ENCODE peak calls at places on chromosome 17, in seven cellular contexts. V is sigmoid colon; N is vagina; X is HL-60; Y is effector memory CD4-positive, alpha-beta T cell; I is mesendoderm; G is cardiac muscle cell. K is an unnamed sample.

GRCh38 chr17:56933868-56934267 is 20.0 kb upstream of the TRIM25 start:
- DNase-seq in V (no peak), G (no peak), N (no peak), I (no peak), Y (no peak), X (no peak), K (no peak)

GRCh38 chr17:601462-602303 is 113.0 kb downstream of the VPS53 start:
- DNase-seq in G (peak), X (peak), V (peak), I (no peak), N (no peak), Y (no peak), K (no peak)

GRCh38 chr17:20091161-20092029 is 82.2 kb downstream of the SPECC1 start:
- DNase-seq in N (peak), Y (no peak), I (no peak), V (no peak), X (no peak), G (no peak), K (no peak)

GRCh38 chr17:51230306-51230705 is 29.5 kb downstream of the MBTD1 start:
- DNase-seq in G (no peak), N (no peak), I (no peak), V (no peak), Y (no peak), X (no peak), K (no peak)

GRCh38 chr17:47674503-47674902 is 19.5 kb upstream of the TBKBP1 start:
- DNase-seq in G (no peak), V (no peak), N (no peak), I (no peak), X (no peak), Y (no peak), K (no peak)

GRCh38 chr17:36182176-36183000 is 6.0 kb upstream of the TBC1D3B start:
- DNase-seq in N (no peak), X (no peak), V (no peak), I (no peak), Y (no peak), G (peak), K (peak)

GRCh38 chr17:42071810-42072209 is 21.4 kb upstream of the C17orf113 start:
- DNase-seq in I (no peak), X (no peak), N (no peak), Y (no peak), V (no peak), G (no peak), K (no peak)

GRCh38 chr17:72158895-72159885 is 38.4 kb downstream of the SOX9 start:
- DNase-seq in G (no peak), Y (no peak), X (no peak), V (no peak), I (no peak), N (no peak), K (no peak)

GRCh38 chr17:41717408-41718286 is 5.5 kb downstream of the GAST start:
- DNase-seq in I (no peak), G (no peak), V (no peak), Y (no peak), X (peak), N (no peak), K (no peak)

GRCh38 chr17:46995841-46996571 is 17.0 kb upstream of the RPRML start:
- DNase-seq in I (no peak), N (no peak), G (no peak), X (no peak), Y (no peak), V (no peak), K (no peak)

GRCh38 chr17:30340957-30341356 is 7.1 kb upstream of the TMIGD1 start:
- DNase-seq in I (peak), V (no peak), X (no peak), N (no peak), G (no peak), Y (no peak), K (no peak)

GRCh38 chr17:41547378-41547841 is 19.3 kb upstream of the KRT19 start:
- DNase-seq in N (no peak), X (no peak), G (peak), I (no peak), V (no peak), Y (no peak), K (no peak)

GRCh38 chr17:73319766-73320165 is 8.0 kb upstream of the CDC42EP4 start:
- DNase-seq in V (no peak), N (no peak), I (no peak), X (no peak), G (no peak), Y (no peak), K (no peak)

GRCh38 chr17:42843358-42843934 is 934 bp upstream of the AOC2 start:
- DNase-seq in Y (no peak), I (peak), X (peak), G (peak), V (no peak), N (no peak), K (no peak)

GRCh38 chr17:21029032-21029431 is 13.8 kb downstream of the USP22 start:
- DNase-seq in Y (no peak), N (no peak), V (no peak), G (no peak), X (no peak), I (no peak), K (no peak)

GRCh38 chr17:73342057-73342522 is 30.3 kb upstream of the CDC42EP4 start:
- DNase-seq in G (peak), N (no peak), I (peak), Y (no peak), X (no peak), V (peak), K (peak)

GRCh38 chr17:54968954-54969400 is 412 bp downstream of the STXBP4 start:
- DNase-seq in Y (no peak), X (peak), I (no peak), N (no peak), V (peak), G (peak), K (no peak)

GRCh38 chr17:19327039-19327776 is 35.3 kb downstream of the B9D1 start:
- DNase-seq in G (no peak), I (no peak), Y (no peak), N (no peak), V (peak), X (no peak), K (no peak)

GRCh38 chr17:17408236-17408794 is 68.5 kb upstream of the MED9 start:
- DNase-seq in Y (no peak), N (no peak), I (no peak), G (no peak), V (no peak), X (peak), K (no peak)

GRCh38 chr17:51873302-51873701 is 285.2 kb downstream of the CA10 start:
- DNase-seq in I (peak), X (no peak), G (no peak), V (no peak), Y (no peak), N (no peak), K (no peak)

GRCh38 chr17:61399131-61400057 is at the start of gene TBX2:
- DNase-seq in Y (no peak), I (peak), G (peak), N (no peak), X (no peak), V (peak), K (no peak)

GRCh38 chr17:46733837-46734516 is 84.5 kb downstream of the WNT3 start:
- DNase-seq in N (no peak), G (no peak), I (no peak), Y (no peak), X (no peak), V (no peak), K (no peak)

GRCh38 chr17:65814418-65814817 is 253.0 kb upstream of the AXIN2 start:
- DNase-seq in V (no peak), G (no peak), I (no peak), X (no peak), N (no peak), Y (no peak), K (no peak)

GRCh38 chr17:8801135-8801840 is 2.1 kb upstream of the MFSD6L start:
- DNase-seq in X (no peak), G (no peak), N (peak), Y (no peak), I (no peak), V (no peak), K (no peak)

GRCh38 chr17:38897671-38898290 is 27.6 kb upstream of the LASP1NB start:
- DNase-seq in N (no peak), Y (no peak), V (no peak), I (no peak), X (no peak), G (no peak), K (no peak)

GRCh38 chr17:57956311-57957119 is 1.3 kb upstream of the CUEDC1 start:
- DNase-seq in I (peak), N (peak), X (peak), Y (peak), V (peak), G (no peak), K (no peak)

GRCh38 chr17:57726838-57727237 is 18.3 kb downstream of the CCDC182 start:
- DNase-seq in N (no peak), Y (no peak), X (no peak), V (no peak), I (no peak), G (no peak), K (no peak)

GRCh38 chr17:35865412-35866355 is 3.0 kb downstream of the HEATR9 start:
- DNase-seq in X (no peak), Y (no peak), N (no peak), G (no peak), V (no peak), I (no peak), K (no peak)

GRCh38 chr17:57577751-57578607 is 167.1 kb downstream of the CCDC182 start:
- DNase-seq in I (peak), N (peak), X (peak), V (peak), Y (no peak), G (no peak), K (peak)

GRCh38 chr17:77708049-77708448 is 250.5 kb upstream of the TNRC6C start:
- DNase-seq in V (no peak), G (no peak), I (no peak), Y (no peak), N (peak), X (no peak), K (no peak)

GRCh38 chr17:82303944-82304808 is 13.2 kb downstream of the CD7 start:
- DNase-seq in Y (no peak), N (no peak), V (no peak), I (no peak), G (peak), X (no peak), K (no peak)

GRCh38 chr17:45307290-45308015 is 9.4 kb downstream of the MAP3K14 start:
- DNase-seq in X (peak), N (no peak), I (no peak), V (no peak), Y (no peak), G (no peak), K (no peak)

GRCh38 chr17:67585077-67585602 is 132.6 kb upstream of the NOL11 start:
- DNase-seq in X (no peak), G (no peak), I (peak), V (no peak), N (no peak), Y (no peak), K (no peak)

GRCh38 chr17:6388416-6388815 is 46.5 kb downstream of the AIPL1 start:
- DNase-seq in Y (no peak), G (no peak), X (no peak), I (no peak), V (no peak), N (peak), K (no peak)

GRCh38 chr17:33126086-33126485 is 134.4 kb downstream of the SPACA3 start:
- DNase-seq in X (no peak), Y (no peak), V (no peak), G (no peak), N (no peak), I (no peak), K (no peak)

GRCh38 chr17:30380643-30381419 is 2.1 kb downstream of the CPD start:
- DNase-seq in Y (no peak), V (no peak), N (no peak), I (no peak), X (peak), G (no peak), K (no peak)

GRCh38 chr17:1907818-1908698 is 78.3 kb downstream of the RPA1 start:
- DNase-seq in V (no peak), N (no peak), X (peak), G (peak), I (peak), Y (no peak), K (peak)

GRCh38 chr17:72761431-72761830 is 331.1 kb downstream of the SLC39A11 start:
- DNase-seq in I (no peak), Y (no peak), N (no peak), V (no peak), X (no peak), G (no peak), K (no peak)

DNA sequence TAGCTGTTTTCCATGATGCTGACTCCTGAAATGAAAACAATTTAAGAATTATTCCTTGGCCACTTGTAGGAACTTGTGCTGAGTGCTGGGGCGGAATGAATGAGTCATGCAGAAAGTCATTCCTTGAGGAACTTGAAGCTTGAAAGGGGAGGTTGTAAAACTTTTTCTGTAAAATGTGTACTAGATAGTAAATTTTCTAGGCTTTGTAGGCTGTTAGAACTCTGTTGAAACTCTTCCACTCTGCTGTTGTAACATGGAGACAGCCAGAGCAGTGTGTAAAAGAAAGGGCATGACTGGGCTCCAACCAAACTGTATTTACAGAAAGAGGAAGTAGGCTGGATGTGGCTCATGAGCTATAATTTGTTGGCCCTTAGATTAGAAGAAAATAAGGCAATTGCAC is 46.1 kb downstream of the ABCA8 start:
- DNase-seq in G (no peak), Y (no peak), N (peak), I (peak), X (peak), V (peak), K (no peak)
- H3K27ac ChIP-seq in G (no peak), Y (no peak), N (peak), I (no peak), X (peak), V (peak), K (peak)

DNA sequence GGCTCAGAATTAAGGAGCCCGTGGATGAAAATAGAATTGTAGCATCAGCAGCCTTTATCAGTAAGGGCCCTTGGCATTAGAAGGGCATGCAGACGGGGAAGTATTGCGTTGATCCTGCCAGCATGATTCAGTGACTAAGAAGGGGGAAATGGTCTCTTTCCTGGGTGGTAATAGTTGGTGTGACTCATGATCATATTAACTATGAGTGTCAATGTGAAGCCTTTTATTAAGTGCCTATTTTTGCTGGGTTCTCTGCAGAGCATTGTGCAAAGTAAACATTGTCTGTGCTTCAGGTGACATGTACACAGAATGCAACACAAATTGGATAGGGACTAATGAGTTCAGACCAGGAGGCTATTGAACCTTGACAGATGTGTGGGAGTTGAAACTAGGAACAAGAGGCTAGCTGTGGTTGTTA is 24.5 kb downstream of the RCVRN start:
- DNase-seq in G (no peak), I (no peak), Y (no peak), V (no peak), N (no peak), X (no peak), K (no peak)
- H3K27ac ChIP-seq in G (no peak), I (no peak), Y (no peak), V (no peak), N (no peak), X (no peak), K (peak)

GRCh38 chr17:63613663-63614062 is 8.6 kb upstream of the MAP3K3 start:
- DNase-seq in N (no peak), G (no peak), X (no peak), Y (no peak), I (no peak), V (no peak), K (no peak)

GRCh38 chr17:63610854-63611253 is 10.2 kb downstream of the TACO1 start:
- DNase-seq in X (no peak), Y (no peak), V (no peak), I (no peak), N (no peak), G (no peak), K (no peak)

GRCh38 chr17:63611354-63611753 is 10.7 kb downstream of the TACO1 start:
- DNase-seq in V (no peak), I (no peak), G (no peak), Y (no peak), X (no peak), N (no peak), K (no peak)

DNA sequence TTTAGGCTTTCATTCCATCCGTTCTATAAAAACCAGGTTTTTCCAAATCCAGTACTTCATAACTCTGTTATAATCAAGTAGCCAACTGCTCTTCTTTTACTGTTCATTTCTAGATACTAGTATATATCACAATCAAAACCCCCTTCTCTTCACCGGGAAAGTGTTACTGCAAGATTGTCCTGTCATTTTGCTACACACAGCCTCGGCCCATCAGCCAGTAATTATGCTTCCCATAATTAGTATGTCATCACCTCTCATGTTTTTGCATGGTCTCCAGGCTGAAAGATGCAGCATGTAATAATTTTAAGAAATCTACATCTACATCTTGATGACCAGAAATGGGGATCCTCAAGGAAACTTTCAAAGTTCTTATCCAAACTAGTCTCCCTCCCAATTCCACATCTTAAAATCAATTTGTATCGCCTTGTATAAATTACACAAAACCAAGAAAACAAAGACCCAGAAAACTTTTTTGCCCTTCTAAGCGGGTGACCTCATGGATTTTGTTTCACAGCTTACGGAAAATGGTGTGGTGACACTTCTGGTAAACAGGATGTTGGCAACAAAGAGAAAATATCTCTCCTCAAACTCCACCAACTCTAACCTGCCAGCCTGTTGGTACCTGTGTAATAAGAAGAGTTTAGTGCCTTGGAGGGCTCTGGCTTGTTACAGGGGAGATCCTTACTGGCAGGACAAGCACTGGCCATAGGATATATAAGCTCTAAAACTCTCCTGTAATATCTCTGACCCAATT is 9.3 kb downstream of the TACO1 start:
- DNase-seq in G (no peak), Y (no peak), I (no peak), V (no peak), N (no peak), X (no peak), K (no peak)
- H3K27ac ChIP-seq in G (peak), Y (peak), I (no peak), V (no peak), N (no peak), X (no peak), K (no peak)

GRCh38 chr17:75317671-75318070 is 28.4 kb upstream of the SLC25A19 start:
- DNase-seq in G (no peak), X (peak), V (no peak), N (no peak), Y (no peak), I (peak), K (no peak)

GRCh38 chr17:75318211-75318610 is 29.0 kb upstream of the SLC25A19 start:
- DNase-seq in X (no peak), V (no peak), I (no peak), G (no peak), N (no peak), Y (no peak), K (no peak)

GRCh38 chr17:75315541-75316243 is 26.5 kb upstream of the SLC25A19 start:
- DNase-seq in Y (no peak), I (no peak), N (no peak), X (peak), V (no peak), G (no peak), K (no peak)

GRCh38 chr17:75313941-75314550 is 24.8 kb upstream of the SLC25A19 start:
- DNase-seq in X (peak), N (no peak), I (no peak), V (peak), G (no peak), Y (no peak), K (no peak)

DNA sequence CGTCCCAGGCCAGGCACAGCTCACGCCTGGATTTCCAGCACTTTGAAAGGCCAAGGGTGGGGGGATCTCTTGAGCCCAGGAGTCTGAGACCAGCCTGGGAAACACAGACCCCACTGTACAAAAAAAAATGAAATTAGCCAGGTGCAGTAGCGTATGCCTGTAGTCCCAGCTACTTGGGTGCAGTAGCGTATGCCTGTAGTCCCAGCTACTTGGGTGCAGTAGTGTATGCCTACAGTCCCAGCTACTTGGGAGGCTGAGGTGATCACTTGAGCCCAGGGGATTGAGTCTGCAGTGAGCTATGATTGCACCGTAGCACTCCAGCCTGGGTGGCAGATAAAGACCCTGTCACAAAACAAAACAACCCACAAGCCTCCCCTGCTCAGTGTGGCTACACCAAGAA is 27.0 kb upstream of the SLC25A19 start:
- DNase-seq in I (no peak), V (no peak), G (no peak), X (no peak), Y (no peak), N (no peak), K (no peak)
- H3K27ac ChIP-seq in I (no peak), V (no peak), G (peak), X (peak), Y (no peak), N (no peak), K (no peak)

DNA sequence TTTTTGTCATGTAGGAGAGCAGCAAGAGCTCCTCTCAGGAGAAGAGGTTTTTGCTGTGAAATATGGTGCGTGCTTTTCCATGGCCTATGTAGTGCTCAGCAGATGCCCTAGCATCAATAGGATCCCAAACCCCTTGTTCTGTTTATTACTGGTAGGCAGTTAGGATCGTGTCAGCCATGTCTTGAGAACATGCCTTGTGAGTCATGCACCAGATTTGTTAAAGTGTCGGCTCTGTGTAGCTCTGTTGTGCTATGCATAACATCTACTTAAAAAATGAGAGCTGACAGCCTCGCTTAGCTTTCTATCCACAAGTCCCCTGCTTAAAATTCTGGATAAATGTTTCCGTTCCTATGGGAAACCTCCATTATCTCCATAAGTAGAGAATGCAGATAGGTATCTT is 4.4 kb upstream of the EIF4A3 start:
- DNase-seq in G (no peak), N (no peak), I (no peak), X (no peak), Y (no peak), V (peak), K (no peak)
- H3K27ac ChIP-seq in G (no peak), N (no peak), I (no peak), X (peak), Y (no peak), V (no peak), K (peak)

K was measured in caudate nucleus.